ENCODE peak calls at places on chromosomes 7 and 10, in six cellular contexts. X is IMR-90, O is mesendoderm, F is trophoblast cell, Q is H1, C is mesenchymal stem cell. D is an unnamed sample.

GRCh38 chr7:121019018-121019417 is 30.5 kb downstream of the CPED1 start:
- DNase-seq in X (peak), O (peak), F (no peak), Q (no peak), C (peak), D (no peak)

GRCh38 chr7:157789942-157790341 is 453.1 kb downstream of the DNAJB6 start:
- DNase-seq in X (no peak), O (no peak), F (no peak), Q (no peak), C (no peak), D (no peak)

GRCh38 chr7:73704640-73705550 is 14.6 kb downstream of the STX1A start:
- DNase-seq in X (peak), O (no peak), F (no peak), Q (no peak), C (no peak), D (no peak)

GRCh38 chr7:33874943-33875342 is 30.4 kb upstream of the BMPER start:
- DNase-seq in X (peak), O (no peak), F (no peak), Q (no peak), C (peak), D (no peak)

GRCh38 chr10:42987575-42987974 is 89.3 kb upstream of the RET start:
- DNase-seq in X (no peak), O (no peak), F (no peak), Q (no peak), C (no peak), D (no peak)

GRCh38 chr7:138184191-138184590 is 107.9 kb downstream of the AKR1D1 start:
- DNase-seq in X (no peak), O (no peak), F (peak), Q (no peak), C (no peak), D (no peak)

GRCh38 chr7:183907-184767 is 8.2 kb upstream of the FAM20C start:
- DNase-seq in X (no peak), O (no peak), F (no peak), Q (no peak), C (no peak), D (no peak)

GRCh38 chr7:90648834-90649233 is 52.7 kb downstream of the CDK14 start:
- DNase-seq in X (no peak), O (no peak), F (no peak), Q (no peak), C (no peak), D (no peak)

GRCh38 chr7:48031111-48031510 is 2.2 kb upstream of the SUN3 start:
- DNase-seq in X (no peak), O (no peak), F (no peak), Q (no peak), C (no peak), D (no peak)

GRCh38 chr7:48033922-48034321 is 1.4 kb upstream of the C7orf57 start:
- DNase-seq in X (no peak), O (no peak), F (no peak), Q (no peak), C (no peak), D (no peak)

GRCh38 chr7:48038815-48039496 is 3.6 kb downstream of the C7orf57 start:
- DNase-seq in X (no peak), O (peak), F (no peak), Q (no peak), C (no peak), D (no peak)

GRCh38 chr7:48035967-48036478 is 680 bp downstream of the C7orf57 start:
- DNase-seq in X (peak), O (peak), F (peak), Q (no peak), C (peak), D (peak)

DNA sequence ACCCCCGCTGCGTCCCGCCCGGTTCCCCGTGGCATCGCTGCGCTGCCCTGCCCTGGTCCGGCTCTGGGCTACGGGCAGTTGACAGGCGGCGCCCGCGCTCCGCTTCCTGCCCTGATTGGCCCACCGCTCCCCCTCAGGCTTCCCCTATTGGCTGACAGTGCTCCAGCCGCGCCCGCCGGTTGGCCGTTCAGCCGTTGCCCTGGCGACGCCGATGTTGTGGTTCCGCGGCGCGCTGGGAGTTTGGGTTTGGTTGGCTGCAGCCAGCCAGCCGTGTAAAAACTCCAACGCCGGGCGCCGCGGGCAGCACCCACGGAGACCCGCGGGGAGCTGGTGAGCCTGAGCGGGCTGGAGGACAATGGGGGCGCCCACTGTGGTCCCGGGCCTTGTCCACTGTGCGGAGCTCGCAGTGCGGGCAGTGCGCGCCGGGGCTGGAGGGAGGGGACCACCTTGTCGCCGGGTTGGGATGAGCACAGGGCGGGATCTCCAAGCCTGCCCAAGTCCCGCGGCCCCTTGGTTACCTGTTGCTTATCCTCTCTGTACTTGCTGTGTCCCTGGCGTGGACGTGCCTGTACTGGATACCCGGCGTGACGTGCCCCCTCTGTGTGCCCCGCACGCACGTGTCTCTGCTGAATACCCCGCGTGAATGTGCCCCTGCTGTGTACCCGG is at the start of gene C7orf57:
- DNase-seq in X (peak), O (peak), F (peak), Q (peak), C (peak), D (peak)
- H3K4ac ChIP-seq in X (no peak), O (no peak), F (no peak), Q (no peak), C (no peak), D (no peak)

GRCh38 chr7:95688931-95689453 is 83.4 kb upstream of the DYNC1I1 start:
- DNase-seq in X (peak), O (no peak), F (no peak), Q (no peak), C (no peak), D (no peak)

GRCh38 chr7:95691464-95691863 is 80.9 kb upstream of the DYNC1I1 start:
- DNase-seq in X (no peak), O (no peak), F (no peak), Q (no peak), C (no peak), D (no peak)

GRCh38 chr7:95693551-95694333 is 78.6 kb upstream of the DYNC1I1 start:
- DNase-seq in X (peak), O (no peak), F (no peak), Q (no peak), C (peak), D (no peak)

GRCh38 chr7:95687759-95688343 is 84.5 kb upstream of the DYNC1I1 start:
- DNase-seq in X (peak), O (peak), F (peak), Q (no peak), C (peak), D (peak)

DNA sequence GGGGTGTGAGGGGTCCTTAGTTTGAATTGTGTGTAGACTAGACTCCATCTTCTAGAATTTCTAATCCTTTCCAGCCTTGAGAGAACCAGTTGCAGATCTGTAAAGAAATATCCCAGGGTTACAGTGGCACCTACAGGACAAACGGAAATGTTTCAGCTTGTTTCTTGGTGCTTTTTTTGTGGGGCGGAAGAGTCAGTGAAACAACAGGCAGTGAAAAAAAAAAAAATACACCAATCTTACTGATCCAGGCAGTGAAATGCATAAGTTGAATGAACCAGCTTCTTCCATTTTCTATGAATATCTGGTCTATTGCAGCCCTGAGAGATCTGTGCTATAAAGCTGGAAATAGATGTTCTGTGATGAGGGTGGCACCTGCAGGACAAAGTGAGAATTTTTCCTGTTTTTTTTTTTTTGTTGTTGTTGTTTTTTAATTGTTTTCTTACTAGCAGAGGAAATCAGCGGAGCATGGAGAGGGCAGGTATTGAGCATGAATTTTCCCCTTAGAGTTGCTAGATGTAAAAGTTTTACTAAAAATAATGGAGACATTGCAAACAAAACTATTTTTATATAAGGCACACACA is 81.9 kb upstream of the DYNC1I1 start:
- DNase-seq in X (peak), O (peak), F (peak), Q (no peak), C (peak), D (peak)
- H3K4me3 ChIP-seq in X (no peak), O (no peak), F (no peak), Q (no peak), C (no peak), D (no peak)

DNA sequence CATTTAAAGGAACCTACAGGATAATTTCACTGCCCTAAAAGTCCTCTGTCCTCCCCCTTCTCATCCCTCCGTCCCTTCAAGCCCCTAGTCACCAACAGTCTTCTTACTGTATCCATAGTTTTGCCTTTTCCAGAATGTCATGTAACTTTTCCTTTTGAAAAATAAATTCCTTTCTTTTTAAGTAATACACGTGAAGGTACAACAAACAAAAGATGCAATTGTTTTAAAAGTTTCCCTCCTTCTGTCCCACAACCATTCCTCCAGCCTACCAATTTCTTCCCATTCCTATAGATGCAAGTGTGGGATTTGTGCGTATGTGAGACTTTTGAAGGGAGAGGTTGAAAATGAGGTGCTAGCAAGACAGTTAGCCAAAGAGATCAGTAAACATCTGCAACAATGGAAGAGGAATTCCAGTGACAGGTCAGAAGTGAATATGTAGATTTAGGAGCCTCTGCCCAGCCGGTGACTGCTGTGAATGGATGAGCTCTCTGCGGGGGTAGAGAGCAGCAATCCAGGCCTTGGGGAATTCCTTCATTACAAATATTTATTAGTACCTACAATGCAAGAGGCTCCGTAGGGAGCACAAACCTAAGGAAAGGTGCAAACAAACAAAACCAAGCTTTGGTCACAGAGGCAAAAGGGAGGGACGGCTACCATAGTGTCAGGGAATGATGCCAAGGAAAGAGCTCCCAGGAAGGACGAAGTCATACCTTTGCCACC is 243.6 kb downstream of the SKIDA1 start:
- DNase-seq in X (no peak), O (peak), F (peak), Q (peak), C (no peak), D (no peak)
- H2BK5ac ChIP-seq in X (no peak), O (peak), F (peak), Q (peak), C (no peak), D (no peak)

DNA sequence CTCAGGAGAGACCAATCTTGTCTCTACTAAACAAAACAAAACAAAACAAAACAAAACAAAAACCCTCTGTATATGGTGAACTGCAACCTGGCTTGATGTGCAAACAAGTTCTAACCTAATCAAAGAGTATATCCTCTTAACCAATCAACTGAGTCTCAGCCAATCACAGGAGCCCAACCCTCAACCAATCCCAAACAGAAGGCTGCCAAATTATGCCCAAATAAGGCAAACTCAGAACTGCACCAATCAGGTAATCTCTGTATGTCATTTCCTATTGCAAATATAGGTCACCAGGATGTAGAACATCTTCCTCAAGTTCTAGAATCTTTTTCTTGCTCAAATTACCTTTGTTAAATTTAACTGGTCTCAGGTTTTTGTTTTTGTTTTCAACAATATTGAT is 5.2 kb downstream of the FAM133B start:
- DNase-seq in X (no peak), O (peak), F (no peak), Q (no peak), C (no peak), D (no peak)
- H3K4ac ChIP-seq in X (no peak), O (no peak), F (peak), Q (no peak), C (no peak), D (no peak)

GRCh38 chr7:69827140-69827919 is 229.1 kb downstream of the AUTS2 start:
- DNase-seq in X (no peak), O (no peak), F (no peak), Q (no peak), C (no peak), D (no peak)
- H3K4me3 ChIP-seq in X (no peak), O (no peak), F (no peak), Q (no peak), C (no peak), D (no peak)

GRCh38 chr10:21052072-21052708 is 155.1 kb upstream of the NEBL start:
- DNase-seq in X (no peak), O (no peak), F (no peak), Q (no peak), C (no peak), D (no peak)
- H2BK5ac ChIP-seq in X (no peak), O (no peak), F (no peak), Q (no peak), C (no peak), D (no peak)

GRCh38 chr10:99430451-99431189 is at the start of gene GOT1:
- DNase-seq in X (peak), O (peak), F (peak), Q (peak), C (peak), D (peak)
- H3K4ac ChIP-seq in X (peak), O (no peak), F (peak), Q (peak), C (peak), D (no peak)

DNA sequence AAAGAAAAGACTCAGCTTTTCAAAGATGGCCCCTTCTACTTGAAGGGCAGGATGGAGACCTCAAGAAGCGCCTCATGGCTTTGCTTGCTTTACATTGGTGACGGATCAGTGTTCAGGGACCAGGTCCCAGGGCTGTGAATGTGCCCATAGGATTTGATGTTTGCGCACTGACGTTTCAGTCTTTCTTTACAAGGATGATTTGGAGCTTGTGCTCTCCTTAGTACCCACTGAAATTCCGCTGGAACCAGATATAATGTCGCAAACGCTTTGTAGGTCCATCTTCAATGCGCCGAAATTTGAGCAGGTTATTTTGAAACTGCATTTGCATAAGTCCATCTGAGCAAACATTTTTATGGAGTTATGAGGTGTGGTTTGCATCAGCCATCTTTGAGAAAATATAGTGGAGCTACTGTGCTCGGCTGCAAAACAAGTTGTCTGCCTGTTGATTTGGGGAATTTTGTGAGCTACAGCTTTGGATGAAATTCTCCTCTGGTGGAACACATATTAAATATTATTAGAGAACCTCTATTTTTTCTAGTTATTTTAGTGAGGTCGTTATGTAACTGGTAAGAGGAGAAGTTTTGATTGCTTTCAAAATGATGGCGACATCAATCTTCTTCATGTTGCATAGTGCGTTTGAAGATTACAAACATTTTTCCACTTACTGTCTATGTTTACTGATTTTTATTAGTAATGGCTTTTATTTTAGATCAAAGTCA is 2.4 kb downstream of the RBM20 start:
- DNase-seq in X (no peak), O (no peak), F (no peak), Q (no peak), C (no peak), D (no peak)
- H3K4me3 ChIP-seq in X (no peak), O (no peak), F (no peak), Q (no peak), C (no peak), D (no peak)

DNA sequence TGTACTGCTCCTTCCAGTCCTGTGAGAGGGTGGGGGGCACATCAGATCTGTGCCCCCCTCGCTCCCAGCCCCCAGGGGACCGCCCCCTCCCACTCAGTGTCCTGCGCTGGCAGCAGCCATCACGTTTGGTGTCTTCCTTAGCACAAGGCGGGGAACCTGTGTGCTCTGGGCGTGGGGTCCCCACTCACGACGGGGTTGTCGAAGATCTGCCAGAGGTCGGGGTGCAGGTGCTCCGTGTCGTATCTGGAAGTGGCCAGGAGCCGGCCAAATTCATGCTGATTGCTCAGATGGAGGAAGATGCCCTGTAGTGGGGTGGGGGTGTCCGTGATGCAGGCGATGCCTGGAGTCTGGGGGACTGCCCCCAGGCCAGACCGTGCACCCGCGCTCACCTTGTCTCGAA is 7.2 kb downstream of the PLOD3 start:
- DNase-seq in X (no peak), O (no peak), F (no peak), Q (no peak), C (no peak), D (no peak)
- H2BK5ac ChIP-seq in X (no peak), O (no peak), F (no peak), Q (no peak), C (no peak), D (no peak)

GRCh38 chr7:2824026-2824677 is 20.0 kb downstream of the GNA12 start:
- DNase-seq in X (no peak), O (no peak), F (no peak), Q (no peak), C (no peak), D (no peak)
- H3K4ac ChIP-seq in X (peak), O (no peak), F (peak), Q (peak), C (peak), D (no peak)

D was measured in neuronal stem cell.